ENCODE peak calls at places on chromosomes 2 and 18, in six cellular contexts. One of them, this sample, is unnamed. For H3K36me3, the result is how much of the 10 kb centered on the place peaks cover.

GRCh38 chr2:239000089-239000488 is 152.2 kb downstream of the TWIST2 start:
- DNase-seq in ovary: no peak
- DNase-seq in SJSA1: no peak
- DNase-seq in left ventricle myocardium inferior: no peak
- DNase-seq in IMR-90: no peak
- DNase-seq in keratinocyte: no peak
- DNase-seq in this sample: no peak

GRCh38 chr2:207090389-207090788 is 75.4 kb downstream of the KLF7 start:
- DNase-seq in ovary: no peak
- DNase-seq in SJSA1: no peak
- DNase-seq in left ventricle myocardium inferior: no peak
- DNase-seq in IMR-90: no peak
- DNase-seq in keratinocyte: no peak
- DNase-seq in this sample: no peak

GRCh38 chr2:24334245-24334633 is 26.1 kb downstream of the ITSN2 start:
- DNase-seq in ovary: no peak
- DNase-seq in SJSA1: peak
- DNase-seq in left ventricle myocardium inferior: no peak
- DNase-seq in IMR-90: peak
- DNase-seq in keratinocyte: no peak
- DNase-seq in this sample: peak

GRCh38 chr2:199861116-199861774 is 10.3 kb upstream of the FTCDNL1 start:
- DNase-seq in ovary: no peak
- DNase-seq in SJSA1: no peak
- DNase-seq in left ventricle myocardium inferior: no peak
- DNase-seq in IMR-90: peak
- DNase-seq in keratinocyte: no peak
- DNase-seq in this sample: no peak

GRCh38 chr2:74696758-74697327 is 42.8 kb downstream of the SEMA4F start:
- DNase-seq in ovary: no peak
- DNase-seq in SJSA1: no peak
- DNase-seq in left ventricle myocardium inferior: no peak
- DNase-seq in IMR-90: peak
- DNase-seq in keratinocyte: no peak
- DNase-seq in this sample: no peak

GRCh38 chr2:27724905-27725693 is 46.4 kb upstream of the MRPL33 start:
- DNase-seq in ovary: peak
- DNase-seq in SJSA1: peak
- DNase-seq in left ventricle myocardium inferior: no peak
- DNase-seq in IMR-90: peak
- DNase-seq in keratinocyte: no peak
- DNase-seq in this sample: no peak

GRCh38 chr2:238247002-238247822 is 7.4 kb upstream of the HES6 start:
- DNase-seq in ovary: no peak
- DNase-seq in SJSA1: no peak
- DNase-seq in left ventricle myocardium inferior: no peak
- DNase-seq in IMR-90: no peak
- DNase-seq in keratinocyte: no peak
- DNase-seq in this sample: no peak

GRCh38 chr2:149261672-149262071 is 68.7 kb upstream of the LYPD6 start:
- DNase-seq in ovary: no peak
- DNase-seq in SJSA1: no peak
- DNase-seq in left ventricle myocardium inferior: no peak
- DNase-seq in IMR-90: no peak
- DNase-seq in keratinocyte: no peak
- DNase-seq in this sample: no peak

GRCh38 chr2:44572196-44572900 is 210.6 kb downstream of the CAMKMT start:
- DNase-seq in ovary: no peak
- DNase-seq in SJSA1: no peak
- DNase-seq in left ventricle myocardium inferior: no peak
- DNase-seq in IMR-90: peak
- DNase-seq in keratinocyte: no peak
- DNase-seq in this sample: no peak

GRCh38 chr2:100283724-100284501 is 38.4 kb downstream of the LONRF2 start:
- DNase-seq in ovary: no peak
- DNase-seq in SJSA1: no peak
- DNase-seq in left ventricle myocardium inferior: no peak
- DNase-seq in IMR-90: no peak
- DNase-seq in keratinocyte: no peak
- DNase-seq in this sample: no peak

GRCh38 chr2:122451697-122452096 is 696.2 kb downstream of the TSN start:
- DNase-seq in ovary: no peak
- DNase-seq in SJSA1: no peak
- DNase-seq in left ventricle myocardium inferior: no peak
- DNase-seq in IMR-90: no peak
- DNase-seq in keratinocyte: no peak
- DNase-seq in this sample: no peak

GRCh38 chr18:57353940-57354461 is 1.6 kb downstream of the ST8SIA3 start:
- DNase-seq in ovary: no peak
- DNase-seq in SJSA1: peak
- DNase-seq in left ventricle myocardium inferior: peak
- DNase-seq in IMR-90: peak
- DNase-seq in keratinocyte: no peak
- DNase-seq in this sample: no peak

GRCh38 chr18:25229080-25229479 is 122.9 kb downstream of the ZNF521 start:
- DNase-seq in ovary: no peak
- DNase-seq in SJSA1: no peak
- DNase-seq in left ventricle myocardium inferior: no peak
- DNase-seq in IMR-90: peak
- DNase-seq in keratinocyte: no peak
- DNase-seq in this sample: no peak

GRCh38 chr2:136765256-136765735 is at the start of gene THSD7B:
- DNase-seq in ovary: no peak
- DNase-seq in SJSA1: no peak
- DNase-seq in left ventricle myocardium inferior: no peak
- DNase-seq in IMR-90: no peak
- DNase-seq in keratinocyte: no peak
- DNase-seq in this sample: peak

GRCh38 chr2:105052773-105053172 is 14.9 kb downstream of the MRPS9 start:
- DNase-seq in ovary: no peak
- DNase-seq in SJSA1: no peak
- DNase-seq in left ventricle myocardium inferior: peak
- DNase-seq in IMR-90: no peak
- DNase-seq in keratinocyte: no peak
- DNase-seq in this sample: no peak

GRCh38 chr2:79082987-79083386 is 4.8 kb downstream of the REG1B start:
- DNase-seq in ovary: no peak
- DNase-seq in SJSA1: no peak
- DNase-seq in left ventricle myocardium inferior: no peak
- DNase-seq in IMR-90: no peak
- DNase-seq in keratinocyte: no peak
- DNase-seq in this sample: no peak

GRCh38 chr2:196330645-196331044 is 159.3 kb upstream of the STK17B start:
- DNase-seq in ovary: no peak
- DNase-seq in SJSA1: no peak
- DNase-seq in left ventricle myocardium inferior: no peak
- DNase-seq in IMR-90: no peak
- DNase-seq in keratinocyte: no peak
- DNase-seq in this sample: no peak

DNA sequence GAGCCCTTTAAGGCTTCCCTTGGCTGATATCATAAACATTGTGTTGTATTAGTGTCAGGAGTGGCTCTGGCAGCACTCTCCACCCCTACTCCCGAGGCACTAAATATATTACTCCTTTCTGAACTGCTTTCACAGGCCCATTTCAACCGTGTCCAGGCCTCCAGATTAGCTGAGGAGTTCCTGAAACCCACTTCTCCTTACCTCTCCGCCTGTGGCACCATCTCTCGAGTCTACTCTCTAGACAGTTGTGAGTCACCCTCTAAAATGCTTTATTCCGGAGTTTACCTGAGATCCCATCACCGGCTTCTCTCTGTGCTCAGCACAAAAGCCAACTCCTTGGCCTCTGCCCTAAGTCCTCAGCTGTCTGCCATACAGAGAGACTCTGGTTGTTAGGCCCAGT is 14.4 kb upstream of the STON1 start:
- DNase-seq in ovary: peak
- DNase-seq in SJSA1: no peak
- DNase-seq in left ventricle myocardium inferior: no peak
- DNase-seq in IMR-90: no peak
- DNase-seq in keratinocyte: no peak
- DNase-seq in this sample: no peak
- H3K36me3 ChIP-seq in ovary: under half
- H3K36me3 ChIP-seq in SJSA1: under half
- H3K36me3 ChIP-seq in left ventricle myocardium inferior: under half
- H3K36me3 ChIP-seq in IMR-90: under half
- H3K36me3 ChIP-seq in keratinocyte: under half
- H3K36me3 ChIP-seq in this sample: half or more

GRCh38 chr2:126886201-126886905 is 12.3 kb upstream of the TEX51 start:
- DNase-seq in ovary: peak
- DNase-seq in SJSA1: peak
- DNase-seq in left ventricle myocardium inferior: peak
- DNase-seq in IMR-90: peak
- DNase-seq in keratinocyte: no peak
- DNase-seq in this sample: peak
- H3K4me3 ChIP-seq in ovary: peak
- H3K4me3 ChIP-seq in SJSA1: no peak
- H3K4me3 ChIP-seq in left ventricle myocardium inferior: peak
- H3K4me3 ChIP-seq in IMR-90: peak
- H3K4me3 ChIP-seq in keratinocyte: no peak
- H3K4me3 ChIP-seq in this sample: peak

GRCh38 chr2:203347375-203347774 is 19.2 kb downstream of the ABI2 start:
- DNase-seq in ovary: no peak
- DNase-seq in SJSA1: no peak
- DNase-seq in left ventricle myocardium inferior: no peak
- DNase-seq in IMR-90: no peak
- DNase-seq in keratinocyte: no peak
- DNase-seq in this sample: no peak
- H3K36me3 ChIP-seq in ovary: under half
- H3K36me3 ChIP-seq in SJSA1: under half
- H3K36me3 ChIP-seq in left ventricle myocardium inferior: under half
- H3K36me3 ChIP-seq in IMR-90: under half
- H3K36me3 ChIP-seq in keratinocyte: under half
- H3K36me3 ChIP-seq in this sample: under half

DNA sequence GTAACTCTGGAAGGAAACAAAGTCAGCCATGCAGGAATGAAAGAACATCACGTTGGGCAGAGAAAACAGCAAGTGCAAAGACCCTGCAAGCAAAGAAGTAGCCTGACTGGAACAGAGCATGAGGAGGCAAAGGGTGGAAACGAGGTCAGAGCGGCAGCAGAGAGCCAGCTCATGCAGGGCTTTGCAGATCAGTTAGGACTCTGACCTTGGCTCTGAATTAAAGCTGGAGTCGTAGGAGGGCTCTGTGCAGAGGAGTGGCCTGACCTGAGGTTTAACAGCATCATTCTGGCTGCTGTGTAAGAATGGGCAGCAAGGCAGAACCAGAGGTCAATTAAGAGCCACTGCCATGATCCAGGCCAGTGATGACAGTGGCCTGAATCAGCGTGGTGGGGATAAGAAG is 220.7 kb downstream of the PRKCE start:
- DNase-seq in ovary: no peak
- DNase-seq in SJSA1: no peak
- DNase-seq in left ventricle myocardium inferior: no peak
- DNase-seq in IMR-90: peak
- DNase-seq in keratinocyte: no peak
- DNase-seq in this sample: no peak
- H3K4me3 ChIP-seq in ovary: no peak
- H3K4me3 ChIP-seq in SJSA1: no peak
- H3K4me3 ChIP-seq in left ventricle myocardium inferior: no peak
- H3K4me3 ChIP-seq in IMR-90: no peak
- H3K4me3 ChIP-seq in keratinocyte: no peak
- H3K4me3 ChIP-seq in this sample: no peak

GRCh38 chr2:233285921-233286320 is 21.7 kb upstream of the SAG start:
- DNase-seq in ovary: no peak
- DNase-seq in SJSA1: no peak
- DNase-seq in left ventricle myocardium inferior: no peak
- DNase-seq in IMR-90: peak
- DNase-seq in keratinocyte: no peak
- DNase-seq in this sample: no peak
- H3K36me3 ChIP-seq in ovary: under half
- H3K36me3 ChIP-seq in SJSA1: half or more
- H3K36me3 ChIP-seq in left ventricle myocardium inferior: half or more
- H3K36me3 ChIP-seq in IMR-90: under half
- H3K36me3 ChIP-seq in keratinocyte: under half
- H3K36me3 ChIP-seq in this sample: half or more

DNA sequence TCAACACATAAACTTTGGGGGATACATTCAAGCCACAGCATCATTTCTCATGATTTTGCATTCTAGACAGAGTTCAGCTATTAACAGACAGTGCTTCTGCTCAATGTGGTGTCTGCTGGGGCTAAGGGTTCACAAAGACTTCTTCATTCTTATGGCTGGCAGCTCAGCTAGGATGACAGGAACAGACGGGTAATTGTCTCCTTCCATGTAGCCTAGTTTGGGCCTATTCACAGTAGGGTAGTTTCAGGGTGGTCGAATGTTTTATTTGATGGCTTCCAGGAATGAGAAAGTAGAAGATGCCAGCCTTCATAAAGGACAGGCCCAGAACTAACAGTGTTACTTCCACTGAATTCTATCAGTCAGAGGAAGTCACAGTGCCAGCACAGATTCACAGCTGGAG is 26.0 kb upstream of the BCL2L11 start:
- DNase-seq in ovary: no peak
- DNase-seq in SJSA1: no peak
- DNase-seq in left ventricle myocardium inferior: no peak
- DNase-seq in IMR-90: no peak
- DNase-seq in keratinocyte: no peak
- DNase-seq in this sample: no peak
- H3K4me3 ChIP-seq in ovary: no peak
- H3K4me3 ChIP-seq in SJSA1: no peak
- H3K4me3 ChIP-seq in left ventricle myocardium inferior: no peak
- H3K4me3 ChIP-seq in IMR-90: no peak
- H3K4me3 ChIP-seq in keratinocyte: no peak
- H3K4me3 ChIP-seq in this sample: no peak

GRCh38 chr2:229777716-229778115 is 63.4 kb upstream of the DNER start:
- DNase-seq in ovary: no peak
- DNase-seq in SJSA1: no peak
- DNase-seq in left ventricle myocardium inferior: no peak
- DNase-seq in IMR-90: no peak
- DNase-seq in keratinocyte: no peak
- DNase-seq in this sample: no peak
- H3K36me3 ChIP-seq in ovary: under half
- H3K36me3 ChIP-seq in SJSA1: half or more
- H3K36me3 ChIP-seq in left ventricle myocardium inferior: half or more
- H3K36me3 ChIP-seq in IMR-90: under half
- H3K36me3 ChIP-seq in keratinocyte: under half
- H3K36me3 ChIP-seq in this sample: half or more

This sample was measured in upper lobe of right lung.